ENCODE peak calls at places on chromosomes 7 and 10, in eight cellular contexts. J is left cardiac atrium; R is NCI-H1417; L is stimulated activated CD4-positive, alpha-beta T cell treated with anti-CD3 and anti-CD28 coated beads, TNF-alpha, amount 100 ng/mL, for 24 hours; Q is NCI-H1048; V is ACHN; B is NCI-H82; K is AG20443. H is an unnamed sample.

GRCh38 chr7:100682228-100682741 is 8.7 kb downstream of the GNB2 start:
- DNase-seq in V (no peak), R (no peak), L (no peak), J (no peak), B (no peak), K (no peak), Q (no peak), H (no peak)

GRCh38 chr10:35451103-35452016 is 115.1 kb downstream of the CCNY start:
- DNase-seq in B (no peak), J (no peak), R (no peak), V (no peak), K (no peak), Q (no peak), L (no peak), H (no peak)

GRCh38 chr10:132910186-132910880 is 32.0 kb downstream of the CFAP46 start:
- DNase-seq in R (no peak), Q (no peak), K (no peak), J (peak), L (no peak), V (no peak), B (no peak), H (no peak)

GRCh38 chr7:2159176-2159520 is 73.6 kb downstream of the MAD1L1 start:
- DNase-seq in K (no peak), L (no peak), B (no peak), V (no peak), R (no peak), J (no peak), Q (no peak), H (no peak)

GRCh38 chr7:30635798-30636197 is 41.1 kb downstream of the GARS1 start:
- DNase-seq in K (no peak), R (no peak), B (no peak), Q (no peak), J (no peak), V (no peak), L (no peak), H (no peak)

GRCh38 chr10:103966671-103967432 is at the start of gene SLK:
- DNase-seq in V (peak), R (peak), L (peak), B (peak), K (peak), Q (peak), J (peak), H (no peak)

GRCh38 chr7:152342796-152343195 is 93.0 kb downstream of the KMT2C start:
- DNase-seq in R (no peak), J (no peak), V (no peak), B (no peak), L (no peak), K (no peak), Q (no peak), H (no peak)

GRCh38 chr7:159033956-159034938 is 110.4 kb downstream of the VIPR2 start:
- DNase-seq in V (no peak), L (no peak), B (no peak), J (no peak), K (no peak), R (no peak), Q (no peak), H (no peak)

GRCh38 chr7:50314778-50315177 is 10.3 kb downstream of the IKZF1 start:
- DNase-seq in Q (no peak), R (no peak), K (no peak), B (no peak), L (no peak), V (no peak), J (no peak), H (no peak)

GRCh38 chr7:106110885-106111670 is 1.0 kb downstream of the SYPL1 start:
- DNase-seq in R (no peak), Q (no peak), B (peak), K (no peak), L (no peak), V (peak), J (no peak), H (no peak)

GRCh38 chr10:77641788-77642397 is 4.3 kb upstream of the KCNMA1 start:
- DNase-seq in Q (peak), V (peak), J (peak), B (peak), R (peak), K (peak), L (no peak), H (no peak)

GRCh38 chr7:117834983-117835664 is 38.1 kb downstream of the CTTNBP2 start:
- DNase-seq in R (peak), K (no peak), Q (no peak), L (no peak), B (no peak), J (no peak), V (no peak), H (no peak)

GRCh38 chr7:31082017-31082416 is 29.9 kb downstream of the ADCYAP1R1 start:
- DNase-seq in Q (no peak), L (no peak), K (no peak), V (no peak), J (no peak), R (no peak), B (no peak), H (no peak)

GRCh38 chr7:54145716-54146115 is 396.5 kb upstream of the VSTM2A start:
- DNase-seq in Q (no peak), L (no peak), V (no peak), K (no peak), B (no peak), J (no peak), R (no peak), H (no peak)

GRCh38 chr7:41847171-41847570 is 144.3 kb upstream of the INHBA start:
- DNase-seq in B (no peak), K (no peak), J (no peak), V (no peak), R (no peak), Q (no peak), L (no peak), H (no peak)

GRCh38 chr10:115209133-115209532 is 116.0 kb downstream of the ATRNL1 start:
- DNase-seq in K (no peak), B (no peak), V (peak), L (no peak), Q (no peak), R (no peak), J (no peak), H (no peak)

GRCh38 chr7:149774237-149775175 is 1.1 kb upstream of the ZNF467 start:
- DNase-seq in V (no peak), Q (no peak), J (no peak), B (peak), L (no peak), K (no peak), R (peak), H (no peak)

GRCh38 chr7:68978710-68979109 is 619.6 kb upstream of the AUTS2 start:
- DNase-seq in K (no peak), R (no peak), Q (no peak), J (no peak), L (no peak), B (no peak), V (no peak), H (no peak)

GRCh38 chr7:92613720-92614119 is 23.5 kb upstream of the FAM133B start:
- DNase-seq in R (peak), L (no peak), V (no peak), B (no peak), J (no peak), K (no peak), Q (no peak), H (no peak)

GRCh38 chr7:6917258-6917657 is 91.2 kb upstream of the CCZ1B start:
- DNase-seq in R (peak), K (no peak), B (peak), Q (no peak), L (no peak), V (no peak), J (peak), H (no peak)

GRCh38 chr7:33039257-33039904 is 23.2 kb downstream of the NT5C3A start:
- DNase-seq in L (no peak), J (no peak), K (peak), V (peak), Q (no peak), R (no peak), B (no peak), H (no peak)

GRCh38 chr7:99928994-99929729 is at the start of gene GJC3:
- DNase-seq in V (peak), L (peak), K (peak), J (peak), R (peak), B (peak), Q (no peak), H (no peak)

GRCh38 chr7:36037121-36037662 is 115.9 kb upstream of the EEPD1 start:
- DNase-seq in K (peak), Q (no peak), R (peak), V (no peak), L (no peak), B (no peak), J (peak), H (no peak)

GRCh38 chr10:93468532-93469213 is 13.5 kb downstream of the MYOF start:
- DNase-seq in R (no peak), V (peak), J (no peak), B (no peak), Q (no peak), L (no peak), K (peak), H (no peak)

GRCh38 chr10:91034494-91035157 is 113.7 kb upstream of the ANKRD1 start:
- DNase-seq in Q (peak), J (peak), K (peak), B (no peak), L (no peak), R (no peak), V (no peak), H (no peak)

GRCh38 chr10:6674282-6674681 is 94.2 kb upstream of the PRKCQ start:
- DNase-seq in R (no peak), K (no peak), Q (no peak), L (no peak), B (no peak), V (no peak), J (no peak), H (no peak)

GRCh38 chr10:14386202-14386593 is 55.5 kb upstream of the FRMD4A start:
- DNase-seq in J (no peak), R (no peak), V (no peak), K (peak), B (no peak), Q (no peak), L (peak), H (no peak)

GRCh38 chr7:128281605-128282380 is 40.7 kb downstream of the LEP start:
- DNase-seq in Q (no peak), J (no peak), K (no peak), L (no peak), V (no peak), B (no peak), R (no peak), H (no peak)

GRCh38 chr7:106808967-106809635 is 56.0 kb upstream of the PIK3CG start:
- DNase-seq in L (no peak), J (no peak), Q (no peak), R (no peak), B (no peak), V (no peak), K (no peak), H (no peak)

GRCh38 chr7:24829787-24830186 is 72.5 kb upstream of the GSDME start:
- DNase-seq in B (no peak), V (no peak), J (no peak), R (peak), L (no peak), K (no peak), Q (no peak), H (no peak)